ENCODE peak calls at places on chromosomes 3 and 15, in six cellular contexts. V is gastrocnemius medialis, S is A673, I is kidney, T is AG10803, R is upper lobe of left lung. C is an unnamed sample.

GRCh38 chr3:9397911-9398714 is 698 bp downstream of the SETD5 start:
- DNase-seq in S (peak; percentile 72), T (peak; percentile 47), V (peak; percentile 77), R (peak; percentile 44), I (peak; percentile 83), C (peak; percentile 35)

GRCh38 chr3:30135190-30135589 is 471.2 kb upstream of the TGFBR2 start:
- DNase-seq in S (no peak), R (no peak), V (no peak), I (no peak), T (peak; percentile 57), C (no peak)

GRCh38 chr15:41512512-41513281 is 930 bp downstream of the LTK start:
- DNase-seq in R (peak; percentile 32), T (no peak), S (peak; percentile 24), V (no peak), I (no peak), C (no peak)

GRCh38 chr3:59821274-59821673 is 771.4 kb upstream of the CFAP20DC start:
- DNase-seq in I (no peak), T (no peak), V (no peak), S (no peak), R (no peak), C (no peak)

GRCh38 chr15:25772500-25772899 is 90.6 kb downstream of the ATP10A start:
- DNase-seq in I (no peak), V (no peak), R (no peak), S (no peak), T (no peak), C (no peak)

GRCh38 chr3:24829011-24829581 is 334.4 kb upstream of the THRB start:
- DNase-seq in T (no peak), S (peak; percentile 15), V (peak; percentile 31), R (peak; percentile 41), I (peak; percentile 77), C (peak; percentile 34)

GRCh38 chr3:38662544-38662943 is 13.1 kb upstream of the SCN5A start:
- DNase-seq in R (no peak), V (no peak), T (peak; percentile 29), S (peak; percentile 46), I (no peak), C (no peak)

GRCh38 chr3:101836907-101837598 is 12.3 kb upstream of the NFKBIZ start:
- DNase-seq in R (no peak), S (peak; percentile 34), I (no peak), T (peak; percentile 61), V (no peak), C (no peak)

GRCh38 chr3:71779674-71780377 is 5.1 kb downstream of the PROK2 start:
- DNase-seq in I (no peak), S (peak; percentile 53), T (no peak), V (no peak), R (no peak), C (no peak)

GRCh38 chr15:63462053-63462452 is 42.3 kb upstream of the USP3 start:
- DNase-seq in S (no peak), R (no peak), T (no peak), V (no peak), I (no peak), C (no peak)

GRCh38 chr3:129118745-129119144 is 2.9 kb downstream of the RAB43 start:
- DNase-seq in T (no peak), R (no peak), S (no peak), I (no peak), V (no peak), C (no peak)
- H3K4me3 ChIP-seq in T (no peak overlapping the region), R (peak overlapping the region; percentile 79), S (no peak overlapping the region), I (no peak overlapping the region), V (no peak overlapping the region), C (no peak overlapping the region)

DNA sequence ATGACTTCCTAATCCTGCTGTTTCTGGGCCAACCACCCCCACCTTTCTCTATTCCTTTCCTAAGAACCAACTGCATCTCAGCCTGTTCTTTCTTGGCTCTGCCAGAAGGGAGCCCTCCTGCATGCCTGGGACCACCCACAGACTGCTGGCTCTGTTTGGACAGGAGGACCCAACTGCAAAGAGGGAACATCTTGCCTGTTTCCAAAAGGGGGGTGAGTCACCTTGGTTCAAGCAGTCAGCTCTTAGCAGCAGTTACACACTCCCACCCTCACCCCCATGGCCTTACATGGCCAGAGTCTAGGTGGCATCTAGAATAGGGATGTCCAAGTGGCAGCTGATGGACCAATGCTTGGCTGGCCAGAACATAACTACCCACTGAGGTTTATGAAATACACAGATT is 116.1 kb upstream of the PRICKLE2 start:
- DNase-seq in T (no peak), S (no peak), R (no peak), V (no peak), I (no peak), C (peak; percentile 14)
- H3K4me3 ChIP-seq in T (no peak overlapping the region), S (no peak overlapping the region), R (no peak overlapping the region), V (no peak overlapping the region), I (no peak overlapping the region), C (no peak overlapping the region)

GRCh38 chr3:129591932-129592331 is 14.5 kb downstream of the PLXND1 start:
- DNase-seq in S (no peak), V (no peak), I (no peak), R (no peak), T (no peak), C (no peak)
- H3K4me3 ChIP-seq in S (no peak overlapping the region), V (no peak overlapping the region), I (no peak overlapping the region), R (no peak overlapping the region), T (no peak overlapping the region), C (peak overlapping the region; percentile 32)

GRCh38 chr3:50354186-50354764 is 3.6 kb downstream of the CYB561D2 start:
- DNase-seq in V (no peak), I (no peak), S (no peak), T (no peak), R (no peak), C (no peak)

GRCh38 chr3:50355829-50356552 is 3.3 kb downstream of the TMEM115 start:
- DNase-seq in S (no peak), R (no peak), T (no peak), V (no peak), I (no peak), C (no peak)

GRCh38 chr3:50358355-50358926 is 880 bp downstream of the TMEM115 start:
- DNase-seq in T (no peak), V (no peak), I (no peak), R (no peak), S (no peak), C (no peak)

GRCh38 chr3:50354850-50355249 is 4.2 kb downstream of the CYB561D2 start:
- DNase-seq in R (no peak), T (no peak), V (no peak), S (no peak), I (no peak), C (no peak)

GRCh38 chr3:50356553-50356952 is 2.8 kb downstream of the TMEM115 start:
- DNase-seq in V (peak; percentile 70), S (no peak), I (no peak), T (peak; percentile 36), R (peak; percentile 64), C (no peak)
- H3K4me3 ChIP-seq in V (peak overlapping the region; percentile 84), S (no peak overlapping the region), I (peak overlapping the region; percentile 87), T (peak overlapping the region; percentile 97), R (peak overlapping the region; percentile 70), C (peak overlapping the region; percentile 95)

DNA sequence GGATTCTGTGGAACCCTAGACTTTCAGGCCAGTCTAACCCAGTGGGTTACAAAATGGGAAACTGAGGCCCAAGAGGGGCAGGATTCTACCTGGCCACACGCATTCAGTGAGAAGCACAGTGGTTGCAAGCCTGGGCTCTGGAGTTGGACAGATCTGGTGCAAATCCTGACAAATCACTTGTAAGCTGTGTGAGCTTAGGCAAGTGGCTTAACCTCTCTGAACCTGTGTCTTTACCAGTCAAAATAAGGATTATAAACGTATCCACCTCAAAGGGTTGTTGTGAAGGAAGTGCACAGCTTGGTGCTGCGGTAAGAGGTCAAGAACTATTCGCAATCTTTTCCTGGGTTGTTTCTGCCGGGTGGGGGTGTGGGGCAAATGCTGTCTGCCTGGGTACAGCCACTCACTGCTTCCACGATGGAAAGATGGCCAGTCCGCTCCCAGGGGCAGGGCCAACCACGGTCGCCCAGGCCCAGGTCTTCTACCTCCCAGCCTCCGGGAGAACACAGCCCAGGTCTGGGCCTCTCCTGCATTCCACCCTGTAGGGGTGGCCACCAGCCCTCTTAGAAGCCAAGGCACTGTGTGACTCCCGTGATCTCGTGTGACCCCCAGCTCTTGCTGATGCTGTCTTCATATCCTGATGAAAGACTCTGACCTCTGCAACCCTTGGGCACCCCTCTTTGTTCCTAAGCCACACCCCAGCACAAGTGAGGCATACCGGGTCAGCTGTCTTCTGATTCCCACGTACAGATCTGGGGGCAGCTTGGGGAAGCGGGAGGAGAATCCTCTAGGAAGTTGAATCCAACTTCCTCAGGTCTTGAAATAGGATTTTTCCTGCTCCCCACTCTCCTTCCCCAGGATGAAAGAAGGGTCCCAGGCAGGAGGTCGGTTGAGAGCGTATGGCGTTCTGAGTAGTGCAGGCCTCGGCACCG is 1.5 kb downstream of the CHRNA3 start:
- DNase-seq in S (no peak), R (peak; percentile 9), I (no peak), V (no peak), T (no peak), C (no peak)
- H3K4me3 ChIP-seq in S (no peak overlapping the region), R (peak overlapping the region; percentile 36), I (no peak overlapping the region), V (no peak overlapping the region), T (no peak overlapping the region), C (no peak overlapping the region)

GRCh38 chr3:19702416-19703078 is 231.5 kb downstream of the EFHB start:
- DNase-seq in V (no peak), S (no peak), T (no peak), I (peak; percentile 63), R (no peak), C (no peak)
- H3K4me3 ChIP-seq in V (no peak overlapping the region), S (no peak overlapping the region), T (no peak overlapping the region), I (no peak overlapping the region), R (no peak overlapping the region), C (no peak overlapping the region)

GRCh38 chr15:101490408-101490891 is 943 bp upstream of the PCSK6 start:
- DNase-seq in S (no peak), R (no peak), I (no peak), T (no peak), V (no peak), C (no peak)

GRCh38 chr15:101489633-101490407 is at the start of gene PCSK6:
- DNase-seq in R (no peak), I (no peak), S (peak; percentile 41), V (no peak), T (no peak), C (no peak)

GRCh38 chr15:101489236-101489632 is 273 bp downstream of the PCSK6 start:
- DNase-seq in T (no peak), S (peak; percentile 50), R (peak; percentile 46), V (peak; percentile 63), I (no peak), C (no peak)

GRCh38 chr15:101487060-101487459 is 2.4 kb downstream of the PCSK6 start:
- DNase-seq in T (no peak), R (no peak), I (no peak), V (no peak), S (no peak), C (no peak)

DNA sequence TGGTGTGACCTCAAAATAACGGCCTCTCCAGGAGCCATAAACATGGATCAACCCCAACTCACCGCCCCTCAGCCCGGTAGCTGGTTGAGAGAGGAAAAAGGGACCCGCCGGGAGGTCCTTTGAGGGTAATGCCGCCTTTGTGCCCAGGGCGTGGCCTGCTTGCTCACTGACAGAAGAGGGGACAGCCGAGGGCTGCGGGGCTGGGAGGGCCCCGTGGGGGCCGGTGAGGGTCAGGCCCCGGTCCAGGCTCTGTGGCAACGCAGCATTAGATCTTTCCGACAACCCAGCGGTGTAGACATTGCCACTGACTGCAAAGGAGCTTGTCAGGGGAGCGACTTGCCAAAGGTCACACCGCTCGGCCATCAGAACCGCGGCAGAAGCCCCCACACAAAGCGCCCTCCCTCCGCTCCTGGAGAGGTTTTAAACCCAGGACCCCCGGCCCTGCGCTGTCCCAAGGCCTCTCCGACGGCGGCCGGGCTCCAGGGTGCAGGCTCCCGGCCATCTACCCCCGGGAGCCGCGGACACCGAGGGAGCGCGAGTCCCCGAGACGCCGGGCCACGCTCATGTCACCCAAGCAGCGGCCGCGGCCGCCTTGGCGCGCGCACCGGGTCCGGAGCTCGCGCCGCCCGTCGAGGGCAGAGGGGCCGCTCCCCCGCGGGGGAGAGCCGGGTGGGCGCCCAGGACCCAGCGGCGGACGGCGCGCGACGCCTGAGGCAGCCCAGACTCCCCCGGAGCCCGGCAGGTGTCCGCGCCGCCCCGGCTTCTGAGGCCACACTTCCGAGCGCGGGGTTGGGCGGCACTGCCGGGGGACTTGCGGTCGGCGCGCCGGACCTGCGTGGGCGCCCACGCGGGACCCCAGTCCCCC is 975 bp downstream of the PCSK6 start:
- DNase-seq in R (no peak), I (no peak), S (no peak), V (no peak), T (no peak), C (no peak)
- H3K4me3 ChIP-seq in R (peak overlapping the region; percentile 40), I (no peak overlapping the region), S (peak overlapping the region; percentile 39), V (peak overlapping the region; percentile 56), T (no peak overlapping the region), C (peak overlapping the region; percentile 69)

C was measured in dorsolateral prefrontal cortex.